ENCODE peak calls at places on chromosome 18, in ten cellular contexts. B, N, D, H, J, C, P, T, E and O are unnamed samples.

GRCh38 chr18:43665239-43665788 is 388.0 kb upstream of the SYT4 start:
- DNase-seq in B (no peak), N (no peak), D (no peak), H (peak; percentile 84), J (no peak), C (no peak), P (no peak), T (no peak), E (no peak), O (peak; percentile 93)

GRCh38 chr18:63336366-63337099 is 17.0 kb upstream of the BCL2 start:
- DNase-seq in B (no peak), N (no peak), D (no peak), H (peak; percentile 93), J (no peak), C (no peak), P (no peak), T (no peak), E (peak; percentile 79), O (peak; percentile 96)

GRCh38 chr18:51447351-51447896 is 249.9 kb upstream of the MEX3C start:
- DNase-seq in B (no peak), N (no peak), D (no peak), H (no peak), J (no peak), C (no peak), P (no peak), T (no peak), E (no peak), O (no peak)

GRCh38 chr18:74546751-74547530 is 12.6 kb downstream of the CNDP1 start:
- DNase-seq in B (peak; percentile 48), N (no peak), D (no peak), H (peak; percentile 6), J (no peak), C (no peak), P (no peak), T (no peak), E (no peak), O (peak; percentile 19)

GRCh38 chr18:6759579-6759978 is 30.1 kb downstream of the ARHGAP28 start:
- DNase-seq in B (no peak), N (no peak), D (no peak), H (no peak), J (no peak), C (no peak), P (no peak), T (peak; percentile 12), E (no peak), O (no peak)

GRCh38 chr18:12819330-12819729 is 64.7 kb downstream of the PTPN2 start:
- DNase-seq in B (no peak), N (peak; percentile 48), D (no peak), H (no peak), J (no peak), C (no peak), P (no peak), T (no peak), E (no peak), O (no peak)

GRCh38 chr18:22844184-22844583 is 88.9 kb upstream of the RBBP8 start:
- DNase-seq in B (no peak), N (no peak), D (no peak), H (no peak), J (no peak), C (no peak), P (no peak), T (no peak), E (no peak), O (no peak)

GRCh38 chr18:49237031-49237430 is 223.4 kb downstream of the DYM start:
- DNase-seq in B (no peak), N (no peak), D (no peak), H (no peak), J (no peak), C (no peak), P (no peak), T (no peak), E (no peak), O (no peak)

GRCh38 chr18:35775887-35776286 is 194.3 kb downstream of the GALNT1 start:
- DNase-seq in B (no peak), N (no peak), D (no peak), H (no peak), J (no peak), C (no peak), P (peak; percentile 25), T (no peak), E (no peak), O (peak; percentile 6)

GRCh38 chr18:79411614-79412526 is 16.1 kb downstream of the NFATC1 start:
- DNase-seq in B (no peak), N (no peak), D (no peak), H (no peak), J (peak; percentile 77), C (no peak), P (no peak), T (no peak), E (no peak), O (no peak)

GRCh38 chr18:25592804-25593360 is 240.9 kb upstream of the ZNF521 start:
- DNase-seq in B (no peak), N (no peak), D (no peak), H (no peak), J (no peak), C (no peak), P (no peak), T (no peak), E (no peak), O (no peak)

GRCh38 chr18:38241216-38241615 is 675.6 kb upstream of the CELF4 start:
- DNase-seq in B (no peak), N (no peak), D (no peak), H (no peak), J (no peak), C (no peak), P (no peak), T (no peak), E (no peak), O (peak; percentile 13)

GRCh38 chr18:2402084-2402483 is 169.2 kb downstream of the METTL4 start:
- DNase-seq in B (no peak), N (no peak), D (no peak), H (no peak), J (no peak), C (no peak), P (no peak), T (no peak), E (no peak), O (peak; percentile 88)

GRCh38 chr18:31614044-31614443 is 22.4 kb downstream of the TTR start:
- DNase-seq in B (no peak), N (no peak), D (no peak), H (no peak), J (no peak), C (no peak), P (no peak), T (no peak), E (no peak), O (no peak)

GRCh38 chr18:24076950-24077349 is 61.9 kb upstream of the CABYR start:
- DNase-seq in B (no peak), N (no peak), D (no peak), H (no peak), J (no peak), C (no peak), P (no peak), T (no peak), E (no peak), O (no peak)

GRCh38 chr18:23641937-23642666 is 20.6 kb downstream of the ANKRD29 start:
- DNase-seq in B (no peak), N (no peak), D (no peak), H (no peak), J (no peak), C (no peak), P (no peak), T (no peak), E (no peak), O (no peak)